ENCODE peak calls at places on chromosomes 13 and 19, in eight cellular contexts. S is skeletal muscle cell; X is psoas muscle; F is effector CD4-positive, alpha-beta T cell; G is stimulated activated CD4-positive, alpha-beta T cell treated with anti-CD3 and anti-CD28 coated beads, TNF-alpha, amount 100 ng/mL, for 4 hours; P is non-pigmented ciliary epithelial cell; M is iris pigment epithelial cell; O is AG10803. Q is an unnamed sample.

GRCh38 chr19:7159105-7159933 is 89.8 kb downstream of the ZNF557 start:
- DNase-seq in F (no peak), X (peak; percentile 76), O (peak; percentile 94), M (no peak), G (no peak), S (peak; percentile 89), P (peak; percentile 36), Q (no peak)

GRCh38 chr19:15170345-15170744 is 30.4 kb downstream of the NOTCH3 start:
- DNase-seq in S (no peak), F (no peak), X (no peak), G (no peak), M (no peak), P (no peak), O (no peak), Q (no peak)

GRCh38 chr19:14563989-14564650 is 7.7 kb downstream of the NDUFB7 start:
- DNase-seq in F (no peak), O (no peak), P (no peak), S (no peak), M (peak; percentile 30), X (peak; percentile 82), G (no peak), Q (peak; percentile 35)

GRCh38 chr13:111289251-111289650 is 31.2 kb upstream of the TEX29 start:
- DNase-seq in P (no peak), S (no peak), X (no peak), O (no peak), G (no peak), F (no peak), M (no peak), Q (no peak)

GRCh38 chr19:46471116-46471733 is at the start of gene PNMA8A:
- DNase-seq in M (peak; percentile 84), S (no peak), P (no peak), X (peak; percentile 83), G (no peak), F (no peak), O (peak; percentile 60), Q (no peak)

GRCh38 chr13:102757006-102757405 is 16.6 kb downstream of the TEX30 start:
- DNase-seq in S (no peak), G (no peak), P (no peak), F (no peak), M (no peak), X (no peak), O (no peak), Q (peak; percentile 80)

GRCh38 chr13:40329682-40330485 is 336.6 kb downstream of the FOXO1 start:
- DNase-seq in G (no peak), M (peak; percentile 81), P (peak; percentile 34), O (no peak), S (no peak), X (no peak), F (no peak), Q (no peak)

GRCh38 chr19:38894968-38895367 is 4.5 kb downstream of the SIRT2 start:
- DNase-seq in M (no peak), G (no peak), P (no peak), O (no peak), S (no peak), F (no peak), X (no peak), Q (no peak)

GRCh38 chr19:35006342-35006998 is 6.3 kb downstream of the GRAMD1A start:
- DNase-seq in S (no peak), P (peak; percentile 63), O (no peak), F (no peak), G (no peak), X (no peak), M (peak; percentile 87), Q (peak; percentile 88)

GRCh38 chr13:99155821-99156220 is 44.8 kb upstream of the UBAC2 start:
- DNase-seq in O (no peak), F (no peak), G (no peak), M (no peak), X (no peak), P (no peak), S (no peak), Q (peak; percentile 61)

GRCh38 chr19:6610934-6611370 is 20.0 kb upstream of the CD70 start:
- DNase-seq in P (peak; percentile 61), X (no peak), S (peak; percentile 72), M (peak; percentile 90), O (peak; percentile 98), G (no peak), F (no peak), Q (peak; percentile 83)

GRCh38 chr13:20044086-20044485 is 85.6 kb downstream of the ZMYM2 start:
- DNase-seq in F (no peak), M (no peak), X (no peak), G (no peak), O (no peak), S (no peak), P (no peak), Q (no peak)

GRCh38 chr13:66803759-66804456 is 426.2 kb downstream of the PCDH9 start:
- DNase-seq in O (no peak), S (no peak), M (peak; percentile 12), P (no peak), F (no peak), X (no peak), G (no peak), Q (no peak)

GRCh38 chr19:46546194-46546896 is 50.7 kb upstream of the PNMA8B start:
- DNase-seq in M (peak; percentile 61), G (no peak), P (no peak), O (peak; percentile 18), S (no peak), X (no peak), F (no peak), Q (peak; percentile 74)

GRCh38 chr13:106520205-106521004 is 15.1 kb downstream of the EFNB2 start:
- DNase-seq in S (no peak), M (peak; percentile 58), O (peak; percentile 45), X (no peak), F (no peak), P (no peak), G (no peak), Q (no peak)

GRCh38 chr13:20353973-20354372 is 121.9 kb upstream of the GJB6 start:
- DNase-seq in P (no peak), G (no peak), O (peak; percentile 68), X (no peak), S (no peak), F (no peak), M (peak; percentile 75), Q (peak; percentile 89)

GRCh38 chr13:22662771-22663170 is 518.0 kb upstream of the SGCG start:
- DNase-seq in P (no peak), G (no peak), S (no peak), M (no peak), X (no peak), F (no peak), O (no peak), Q (no peak)

GRCh38 chr13:25186187-25186586 is 14.1 kb upstream of the AMER2 start:
- DNase-seq in O (no peak), P (no peak), M (no peak), F (no peak), S (no peak), X (no peak), G (no peak), Q (no peak)

GRCh38 chr13:23610187-23610576 is 40.0 kb downstream of the TNFRSF19 start:
- DNase-seq in P (no peak), G (no peak), F (no peak), M (no peak), X (no peak), O (no peak), S (no peak), Q (no peak)

GRCh38 chr13:39433705-39434104 is 169.3 kb downstream of the LHFPL6 start:
- DNase-seq in F (no peak), P (no peak), M (no peak), O (no peak), G (no peak), S (no peak), X (no peak), Q (no peak)